ENCODE peak calls at places on chromosome 2, in five cellular contexts. One of them, this sample, is unnamed.

GRCh38 chr2:26850002-26850431 is 2.1 kb downstream of the DPYSL5 start:
- DNase-seq in fibroblast of lung: no peak
- DNase-seq in HL-60: no peak
- DNase-seq in coronary artery: no peak
- DNase-seq in heart right ventricle: no peak
- DNase-seq in this sample: no peak

GRCh38 chr2:74552914-74553811 is 579 bp downstream of the LOXL3 start:
- DNase-seq in fibroblast of lung: no peak
- DNase-seq in HL-60: no peak
- DNase-seq in coronary artery: peak
- DNase-seq in heart right ventricle: no peak
- DNase-seq in this sample: no peak

GRCh38 chr2:73063909-73064875 is 7.3 kb downstream of the SFXN5 start:
- DNase-seq in fibroblast of lung: peak
- DNase-seq in HL-60: no peak
- DNase-seq in coronary artery: no peak
- DNase-seq in heart right ventricle: no peak
- DNase-seq in this sample: no peak

GRCh38 chr2:16773080-16773713 is 107.6 kb upstream of the CYRIA start:
- DNase-seq in fibroblast of lung: peak
- DNase-seq in HL-60: peak
- DNase-seq in coronary artery: no peak
- DNase-seq in heart right ventricle: no peak
- DNase-seq in this sample: no peak

GRCh38 chr2:109378682-109379081 is 235.1 kb downstream of the SEPTIN10 start:
- DNase-seq in fibroblast of lung: no peak
- DNase-seq in HL-60: no peak
- DNase-seq in coronary artery: peak
- DNase-seq in heart right ventricle: no peak
- DNase-seq in this sample: no peak

GRCh38 chr2:34252111-34252510 is 653.0 kb upstream of the FAM98A start:
- DNase-seq in fibroblast of lung: no peak
- DNase-seq in HL-60: no peak
- DNase-seq in coronary artery: no peak
- DNase-seq in heart right ventricle: no peak
- DNase-seq in this sample: no peak

GRCh38 chr2:86302320-86302719 is 35.1 kb downstream of the REEP1 start:
- DNase-seq in fibroblast of lung: no peak
- DNase-seq in HL-60: no peak
- DNase-seq in coronary artery: no peak
- DNase-seq in heart right ventricle: no peak
- DNase-seq in this sample: no peak

GRCh38 chr2:107091163-107091864 is 205.3 kb upstream of the ST6GAL2 start:
- DNase-seq in fibroblast of lung: no peak
- DNase-seq in HL-60: no peak
- DNase-seq in coronary artery: no peak
- DNase-seq in heart right ventricle: no peak
- DNase-seq in this sample: no peak

GRCh38 chr2:7450188-7451156 is 533.3 kb downstream of the RNF144A start:
- DNase-seq in fibroblast of lung: no peak
- DNase-seq in HL-60: no peak
- DNase-seq in coronary artery: no peak
- DNase-seq in heart right ventricle: no peak
- DNase-seq in this sample: no peak

GRCh38 chr2:18440777-18441176 is 119.7 kb downstream of the RDH14 start:
- DNase-seq in fibroblast of lung: no peak
- DNase-seq in HL-60: no peak
- DNase-seq in coronary artery: no peak
- DNase-seq in heart right ventricle: no peak
- DNase-seq in this sample: no peak

GRCh38 chr2:111522231-111522768 is 361.7 kb downstream of the ANAPC1 start:
- DNase-seq in fibroblast of lung: peak
- DNase-seq in HL-60: no peak
- DNase-seq in coronary artery: no peak
- DNase-seq in heart right ventricle: no peak
- DNase-seq in this sample: no peak

GRCh38 chr2:102365763-102366162 is 10.2 kb downstream of the IL18R1 start:
- DNase-seq in fibroblast of lung: no peak
- DNase-seq in HL-60: no peak
- DNase-seq in coronary artery: no peak
- DNase-seq in heart right ventricle: no peak
- DNase-seq in this sample: no peak

GRCh38 chr2:26970928-26971627 is 641 bp downstream of the MAPRE3 start:
- DNase-seq in fibroblast of lung: peak
- DNase-seq in HL-60: no peak
- DNase-seq in coronary artery: no peak
- DNase-seq in heart right ventricle: no peak
- DNase-seq in this sample: no peak

GRCh38 chr2:73961274-73961673 is 23.4 kb upstream of the TET3 start:
- DNase-seq in fibroblast of lung: no peak
- DNase-seq in HL-60: no peak
- DNase-seq in coronary artery: no peak
- DNase-seq in heart right ventricle: no peak
- DNase-seq in this sample: no peak

GRCh38 chr2:11422901-11423435 is 43.0 kb downstream of the E2F6 start:
- DNase-seq in fibroblast of lung: no peak
- DNase-seq in HL-60: no peak
- DNase-seq in coronary artery: no peak
- DNase-seq in heart right ventricle: no peak
- DNase-seq in this sample: no peak

GRCh38 chr2:240739797-240740196 is 48.1 kb downstream of the AQP12A start:
- DNase-seq in fibroblast of lung: no peak
- DNase-seq in HL-60: no peak
- DNase-seq in coronary artery: no peak
- DNase-seq in heart right ventricle: no peak
- DNase-seq in this sample: no peak

GRCh38 chr2:72142743-72143440 is 4.8 kb downstream of the CYP26B1 start:
- DNase-seq in fibroblast of lung: peak
- DNase-seq in HL-60: no peak
- DNase-seq in coronary artery: peak
- DNase-seq in heart right ventricle: peak
- DNase-seq in this sample: no peak

GRCh38 chr2:102166189-102166845 is 20.5 kb upstream of the IL1RL2 start:
- DNase-seq in fibroblast of lung: peak
- DNase-seq in HL-60: no peak
- DNase-seq in coronary artery: no peak
- DNase-seq in heart right ventricle: no peak
- DNase-seq in this sample: peak

GRCh38 chr2:41853427-41854191 is 194.2 kb upstream of the PKDCC start:
- DNase-seq in fibroblast of lung: peak
- DNase-seq in HL-60: no peak
- DNase-seq in coronary artery: no peak
- DNase-seq in heart right ventricle: no peak
- DNase-seq in this sample: no peak

GRCh38 chr2:13114391-13114790 is 397.7 kb downstream of the TRIB2 start:
- DNase-seq in fibroblast of lung: peak
- DNase-seq in HL-60: no peak
- DNase-seq in coronary artery: no peak
- DNase-seq in heart right ventricle: no peak
- DNase-seq in this sample: peak

GRCh38 chr2:129930451-129930850 is 49.0 kb upstream of the RAB6C start:
- DNase-seq in fibroblast of lung: no peak
- DNase-seq in HL-60: no peak
- DNase-seq in coronary artery: no peak
- DNase-seq in heart right ventricle: no peak
- DNase-seq in this sample: no peak

GRCh38 chr2:112050311-112050710 is 4.8 kb upstream of the TMEM87B start:
- DNase-seq in fibroblast of lung: no peak
- DNase-seq in HL-60: no peak
- DNase-seq in coronary artery: no peak
- DNase-seq in heart right ventricle: no peak
- DNase-seq in this sample: no peak

GRCh38 chr2:5287558-5288334 is 404.4 kb upstream of the SOX11 start:
- DNase-seq in fibroblast of lung: peak
- DNase-seq in HL-60: no peak
- DNase-seq in coronary artery: no peak
- DNase-seq in heart right ventricle: no peak
- DNase-seq in this sample: no peak

GRCh38 chr2:154067124-154067523 is 195.4 kb downstream of the GALNT13 start:
- DNase-seq in fibroblast of lung: no peak
- DNase-seq in HL-60: no peak
- DNase-seq in coronary artery: no peak
- DNase-seq in heart right ventricle: no peak
- DNase-seq in this sample: no peak

GRCh38 chr2:235605306-235605998 is 111.6 kb downstream of the AGAP1 start:
- DNase-seq in fibroblast of lung: peak
- DNase-seq in HL-60: no peak
- DNase-seq in coronary artery: peak
- DNase-seq in heart right ventricle: peak
- DNase-seq in this sample: peak

GRCh38 chr2:208175843-208176160 is 12.4 kb upstream of the CRYGA start:
- DNase-seq in fibroblast of lung: no peak
- DNase-seq in HL-60: no peak
- DNase-seq in coronary artery: no peak
- DNase-seq in heart right ventricle: no peak
- DNase-seq in this sample: no peak

GRCh38 chr2:28291811-28292455 is 100.7 kb upstream of the FOSL2 start:
- DNase-seq in fibroblast of lung: peak
- DNase-seq in HL-60: no peak
- DNase-seq in coronary artery: no peak
- DNase-seq in heart right ventricle: no peak
- DNase-seq in this sample: no peak

GRCh38 chr2:65512783-65513182 is 80.4 kb upstream of the SPRED2 start:
- DNase-seq in fibroblast of lung: no peak
- DNase-seq in HL-60: no peak
- DNase-seq in coronary artery: no peak
- DNase-seq in heart right ventricle: no peak
- DNase-seq in this sample: no peak
- H3K4me3 ChIP-seq in fibroblast of lung: no peak
- H3K4me3 ChIP-seq in HL-60: no peak
- H3K4me3 ChIP-seq in coronary artery: no peak
- H3K4me3 ChIP-seq in heart right ventricle: no peak
- H3K4me3 ChIP-seq in this sample: no peak

DNA sequence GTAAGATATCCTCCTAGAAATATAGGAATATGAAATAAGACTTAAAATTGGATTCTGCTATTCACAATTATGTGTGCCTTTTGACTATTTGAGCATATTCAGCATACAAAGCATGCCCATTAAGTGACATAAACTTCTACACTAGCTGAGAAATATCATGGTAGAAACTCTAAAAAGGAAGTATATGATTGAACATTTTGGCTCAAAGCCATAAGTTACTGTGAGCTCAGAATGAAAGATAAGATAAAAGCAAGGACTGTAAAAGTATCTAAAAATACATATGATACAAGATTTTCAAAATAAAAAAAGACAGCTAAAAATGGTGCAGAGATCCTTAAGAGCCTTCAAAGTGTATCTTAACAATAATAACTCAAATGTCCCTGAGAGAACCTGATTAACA is 340.5 kb upstream of the SLC39A10 start:
- DNase-seq in fibroblast of lung: no peak
- DNase-seq in HL-60: no peak
- DNase-seq in coronary artery: no peak
- DNase-seq in heart right ventricle: no peak
- DNase-seq in this sample: no peak
- H3K4me3 ChIP-seq in fibroblast of lung: no peak
- H3K4me3 ChIP-seq in HL-60: no peak
- H3K4me3 ChIP-seq in coronary artery: no peak
- H3K4me3 ChIP-seq in heart right ventricle: no peak
- H3K4me3 ChIP-seq in this sample: no peak

GRCh38 chr2:205699554-205700289 is 17.4 kb downstream of the NRP2 start:
- DNase-seq in fibroblast of lung: no peak
- DNase-seq in HL-60: no peak
- DNase-seq in coronary artery: no peak
- DNase-seq in heart right ventricle: no peak
- DNase-seq in this sample: no peak

GRCh38 chr2:205698556-205699282 is 16.4 kb downstream of the NRP2 start:
- DNase-seq in fibroblast of lung: no peak
- DNase-seq in HL-60: no peak
- DNase-seq in coronary artery: no peak
- DNase-seq in heart right ventricle: no peak
- DNase-seq in this sample: peak

GRCh38 chr2:205702576-205702975 is 20.3 kb downstream of the NRP2 start:
- DNase-seq in fibroblast of lung: no peak
- DNase-seq in HL-60: no peak
- DNase-seq in coronary artery: no peak
- DNase-seq in heart right ventricle: no peak
- DNase-seq in this sample: no peak

GRCh38 chr2:205701509-205701908 is 19.2 kb downstream of the NRP2 start:
- DNase-seq in fibroblast of lung: no peak
- DNase-seq in HL-60: no peak
- DNase-seq in coronary artery: no peak
- DNase-seq in heart right ventricle: no peak
- DNase-seq in this sample: no peak

DNA sequence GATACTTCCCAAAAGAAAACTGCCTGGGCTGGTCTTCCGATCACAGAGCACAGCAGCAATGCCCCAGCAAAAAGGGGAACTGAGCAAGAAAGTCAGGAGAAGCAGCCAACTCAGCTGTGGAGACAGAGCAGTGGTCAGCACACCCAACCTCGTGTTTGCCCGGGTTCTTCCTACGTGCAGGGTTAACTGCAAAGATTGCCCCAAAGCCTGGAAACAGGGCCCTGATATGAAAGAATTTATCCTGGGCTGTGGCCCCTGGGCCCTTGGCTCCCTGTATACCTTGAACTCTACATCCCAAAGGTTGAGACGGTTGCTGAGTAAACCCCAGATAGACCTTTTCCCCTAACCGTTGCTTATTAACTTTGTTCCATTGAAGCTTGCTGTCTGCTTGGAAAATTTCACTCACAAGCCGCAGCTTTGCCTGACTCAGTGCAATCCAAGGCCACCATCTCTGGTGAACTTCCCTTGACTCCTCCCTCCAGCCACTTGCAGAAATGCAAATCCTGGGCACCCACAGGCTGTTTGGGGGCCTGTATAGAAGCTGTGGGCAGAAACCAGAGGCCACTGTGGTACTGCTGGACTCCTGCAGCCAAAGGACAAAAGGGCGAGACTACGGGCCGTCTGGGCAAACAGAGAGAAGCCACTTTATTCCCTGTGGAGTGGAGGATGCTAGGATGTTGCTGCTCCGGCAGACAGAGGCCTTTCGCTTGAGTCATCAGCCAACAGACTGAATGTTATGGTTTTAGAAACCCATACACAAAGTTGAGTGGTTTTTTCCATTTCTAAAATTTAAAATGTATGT is 18.2 kb downstream of the NRP2 start:
- DNase-seq in fibroblast of lung: peak
- DNase-seq in HL-60: no peak
- DNase-seq in coronary artery: no peak
- DNase-seq in heart right ventricle: no peak
- DNase-seq in this sample: peak
- H3K4me3 ChIP-seq in fibroblast of lung: no peak
- H3K4me3 ChIP-seq in HL-60: no peak
- H3K4me3 ChIP-seq in coronary artery: no peak
- H3K4me3 ChIP-seq in heart right ventricle: no peak
- H3K4me3 ChIP-seq in this sample: peak

DNA sequence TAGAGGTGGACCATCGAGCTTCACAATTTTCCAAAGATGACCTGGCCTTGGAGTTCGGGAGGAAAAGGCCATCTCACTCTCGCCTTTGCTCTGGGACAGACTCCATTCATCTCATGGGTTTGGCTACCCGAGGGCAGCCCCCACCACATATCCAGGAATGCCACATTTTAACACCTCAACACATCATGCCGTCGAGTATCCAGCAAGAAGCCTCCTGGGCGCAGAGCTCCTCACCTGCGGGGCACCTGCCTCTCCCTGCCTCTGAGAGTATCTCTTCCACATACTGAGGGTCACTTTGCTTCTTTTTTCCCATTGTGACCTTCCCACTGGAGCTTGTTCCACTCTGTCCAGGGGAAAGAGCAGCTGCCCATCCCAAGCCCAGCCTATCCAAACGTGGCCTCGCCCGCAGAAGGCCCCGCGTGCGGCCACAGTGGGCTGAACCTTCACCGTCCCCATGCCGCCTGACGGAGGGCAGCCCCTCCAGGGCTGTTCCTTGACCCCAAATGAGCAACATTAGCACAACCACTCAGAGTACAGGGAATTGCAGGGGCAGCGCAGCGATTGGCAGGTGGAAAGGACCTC is 5.5 kb upstream of the LIMS2 start:
- DNase-seq in fibroblast of lung: no peak
- DNase-seq in HL-60: no peak
- DNase-seq in coronary artery: no peak
- DNase-seq in heart right ventricle: no peak
- DNase-seq in this sample: no peak
- H3K4me3 ChIP-seq in fibroblast of lung: no peak
- H3K4me3 ChIP-seq in HL-60: no peak
- H3K4me3 ChIP-seq in coronary artery: peak
- H3K4me3 ChIP-seq in heart right ventricle: peak
- H3K4me3 ChIP-seq in this sample: no peak